ENCODE peak calls at places on chromosomes 3 and 15, in four cellular contexts. W is K562, G is GM12891, U is GM12878. Z is an unnamed sample.

GRCh38 chr3:29950232-29950631 is 656.2 kb upstream of the TGFBR2 start:
- DNase-seq in U (no peak), W (no peak), G (no peak), Z (no peak)

GRCh38 chr3:110774496-110775265 is 296.9 kb upstream of the NECTIN3 start:
- DNase-seq in U (no peak), W (no peak), G (no peak), Z (no peak)

GRCh38 chr15:68578960-68579935 is at the start of gene CORO2B:
- DNase-seq in G (no peak), W (no peak), U (no peak), Z (no peak)

GRCh38 chr3:128983293-128984069 is 10.4 kb downstream of the CFAP92 start:
- DNase-seq in W (no peak), U (no peak), G (no peak), Z (no peak)

GRCh38 chr15:35349916-35350315 is 196.0 kb downstream of the DPH6 start:
- DNase-seq in W (no peak), U (no peak), G (no peak), Z (no peak)

GRCh38 chr3:134392336-134392983 is 18.2 kb upstream of the AMOTL2 start:
- DNase-seq in G (no peak), U (no peak), W (no peak), Z (no peak)

GRCh38 chr15:57525581-57525980 is 66.1 kb upstream of the MYZAP start:
- DNase-seq in W (no peak), U (no peak), G (no peak), Z (no peak)

GRCh38 chr15:32824777-32825176 is 107.0 kb downstream of the GREM1 start:
- DNase-seq in U (no peak), G (no peak), W (no peak), Z (no peak)

GRCh38 chr3:159765025-159765859 is 223.4 kb upstream of the IL12A start:
- DNase-seq in W (no peak), G (no peak), U (no peak), Z (no peak)

GRCh38 chr15:44087578-44088190 is 107.4 kb downstream of the FRMD5 start:
- DNase-seq in G (no peak), W (no peak), U (no peak), Z (no peak)

GRCh38 chr3:152373379-152373778 is 104.7 kb downstream of the MBNL1 start:
- DNase-seq in G (no peak), U (no peak), W (no peak), Z (no peak)

GRCh38 chr15:33852570-33852969 is 115.7 kb upstream of the CHRM5 start:
- DNase-seq in U (no peak), G (no peak), W (no peak), Z (no peak)

GRCh38 chr3:128707935-128708494 is 18.0 kb upstream of the RAB7A start:
- DNase-seq in G (no peak), U (no peak), W (no peak), Z (no peak)

GRCh38 chr3:101512521-101513418 is at the start of gene SENP7:
- DNase-seq in U (peak; percentile 48), W (peak; percentile 89), G (peak; percentile 63), Z (peak; percentile 46)

GRCh38 chr3:101513419-101513986 is 491 bp upstream of the SENP7 start:
- DNase-seq in W (no peak), U (no peak), G (peak; percentile 22), Z (no peak)

GRCh38 chr3:101509811-101510210 is 3.2 kb downstream of the SENP7 start:
- DNase-seq in U (no peak), G (no peak), W (no peak), Z (no peak)

GRCh38 chr3:101509276-101509675 is 3.7 kb downstream of the SENP7 start:
- DNase-seq in U (no peak), G (no peak), W (no peak), Z (no peak)
- TF ChIP-seq SPI1 in U (no peak), G (no peak), W (no peak), Z (no peak)

GRCh38 chr3:125069968-125070745 is 14.4 kb upstream of the HEG1 start:
- DNase-seq in W (no peak), U (no peak), G (no peak), Z (no peak)

GRCh38 chr3:125072749-125073404 is 17.1 kb upstream of the HEG1 start:
- DNase-seq in U (no peak), W (no peak), G (no peak), Z (no peak)

GRCh38 chr3:125069452-125069851 is 13.7 kb upstream of the HEG1 start:
- DNase-seq in U (no peak), G (no peak), W (no peak), Z (no peak)

GRCh38 chr3:125073506-125073905 is 17.7 kb upstream of the HEG1 start:
- DNase-seq in W (no peak), G (no peak), U (no peak), Z (no peak)

DNA sequence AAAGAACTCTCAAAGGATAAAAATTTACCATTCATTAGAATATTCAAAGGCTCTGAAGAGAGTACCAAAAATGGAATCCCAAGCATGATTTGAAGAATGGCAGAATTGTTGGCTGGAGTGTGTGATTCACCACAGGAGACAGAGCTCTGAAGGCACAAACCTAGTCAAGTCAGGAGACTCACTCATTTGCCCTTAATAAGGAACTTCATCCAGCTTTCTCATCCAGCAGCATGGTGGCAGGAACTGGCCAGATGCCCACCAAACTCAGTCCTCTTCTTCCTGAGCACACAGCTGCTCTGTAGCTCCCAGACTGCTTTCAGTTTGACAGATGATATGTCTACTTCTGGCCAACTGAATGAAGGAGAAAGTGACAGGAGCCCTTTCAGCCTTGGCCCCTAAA is 16.5 kb upstream of the HEG1 start:
- DNase-seq in W (no peak), G (no peak), U (no peak), Z (no peak)
- TF ChIP-seq SPI1 in W (no peak), G (no peak), U (no peak), Z (no peak)

GRCh38 chr3:4561661-4562060 is 68.5 kb downstream of the ITPR1 start:
- DNase-seq in G (no peak), W (no peak), U (no peak), Z (no peak)
- TF ChIP-seq SPI1 in G (no peak), W (no peak), U (no peak), Z (no peak)

GRCh38 chr3:9947025-9947995 is 4.9 kb downstream of the PRRT3 start:
- DNase-seq in U (no peak), G (no peak), W (no peak), Z (no peak)
- TF ChIP-seq SPI1 in U (no peak), G (no peak), W (no peak), Z (no peak)

DNA sequence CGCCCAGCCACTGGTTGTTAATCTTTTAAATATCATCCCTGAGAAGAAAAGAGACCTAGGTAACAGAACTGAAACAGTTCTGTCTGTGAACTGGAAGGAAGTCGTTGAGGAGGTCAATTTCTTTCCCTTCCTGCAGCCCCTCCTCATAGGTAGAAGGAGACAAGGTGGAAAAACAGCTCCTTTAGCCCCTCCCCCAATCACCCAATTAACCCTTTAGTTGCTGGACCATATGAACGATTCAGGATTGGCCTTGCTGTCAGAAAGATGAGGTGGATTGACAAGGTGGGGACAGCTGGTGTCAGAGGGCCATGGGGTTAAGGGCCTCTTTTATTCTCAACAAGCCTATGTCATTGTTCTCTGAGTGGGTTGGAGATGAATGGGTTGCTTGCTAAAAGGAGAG is 36.0 kb upstream of the ZNF445 start:
- DNase-seq in G (no peak), U (no peak), W (no peak), Z (no peak)
- TF ChIP-seq SPI1 in G (no peak), U (no peak), W (no peak), Z (no peak)

GRCh38 chr3:64815195-64815627 is 127.4 kb upstream of the ADAMTS9 start:
- DNase-seq in U (no peak), W (no peak), G (no peak), Z (no peak)
- TF ChIP-seq SPI1 in U (no peak), W (no peak), G (no peak), Z (no peak)

GRCh38 chr3:50588759-50589433 is 19.6 kb downstream of the HEMK1 start:
- DNase-seq in U (no peak), W (peak; percentile 57), G (no peak), Z (no peak)
- TF ChIP-seq SPI1 in U (no peak), W (no peak), G (no peak), Z (no peak)

GRCh38 chr15:82663186-82663600 is 16.0 kb upstream of the CPEB1 start:
- DNase-seq in G (peak; percentile 28), W (peak; percentile 88), U (no peak), Z (peak; percentile 21)

GRCh38 chr15:82662641-82663040 is 15.5 kb upstream of the CPEB1 start:
- DNase-seq in W (no peak), U (no peak), G (no peak), Z (no peak)

GRCh38 chr15:82660378-82660777 is 13.2 kb upstream of the CPEB1 start:
- DNase-seq in G (no peak), W (no peak), U (no peak), Z (no peak)

GRCh38 chr15:82666606-82667005 is 19.4 kb upstream of the CPEB1 start:
- DNase-seq in W (no peak), U (no peak), G (no peak), Z (no peak)

DNA sequence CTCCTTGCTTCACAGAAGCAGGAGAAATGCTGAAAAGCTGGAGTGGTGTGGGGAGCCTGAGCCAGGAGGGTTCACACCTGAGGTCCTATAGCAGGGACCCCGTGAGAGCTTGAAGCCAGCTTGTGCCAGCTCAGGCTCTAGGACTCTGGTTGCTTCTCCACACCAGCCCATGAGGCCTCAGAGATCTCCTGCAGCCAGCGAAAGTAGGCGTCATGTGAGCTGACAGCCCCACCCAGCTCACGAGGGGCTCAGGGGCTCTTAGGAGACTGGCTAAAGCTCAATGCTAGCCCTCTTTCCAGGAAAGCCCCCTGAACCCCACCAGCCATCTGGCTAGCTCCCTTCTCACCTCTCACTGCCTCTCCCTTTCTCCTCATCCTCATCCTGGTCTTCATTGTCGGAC is 16.9 kb upstream of the CPEB1 start:
- DNase-seq in U (no peak), G (no peak), W (no peak), Z (no peak)
- TF ChIP-seq SPI1 in U (no peak), G (no peak), W (no peak), Z (no peak)

GRCh38 chr15:47932829-47933696 is 187.7 kb upstream of the SLC24A5 start:
- DNase-seq in U (no peak), G (no peak), W (no peak), Z (no peak)
- TF ChIP-seq SPI1 in U (no peak), G (no peak), W (no peak), Z (no peak)

GRCh38 chr3:123521179-123521969 is 63.5 kb downstream of the HACD2 start:
- DNase-seq in G (no peak), U (no peak), W (no peak), Z (peak; percentile 8)
- TF ChIP-seq SPI1 in G (no peak), U (no peak), W (no peak), Z (no peak)